ENCODE peak calls at places on chromosomes 12 and 14, in nine cellular contexts. One of them, this sample, is unnamed.

GRCh38 chr12:49503674-49504180 is 35.1 kb upstream of the KCNH3 start:
- DNase-seq in CD8-positive, alpha-beta memory T cell: no peak
- DNase-seq in right atrium auricular region: no peak
- DNase-seq in SK-N-SH: no peak
- DNase-seq in adipocyte: peak; percentile 17
- DNase-seq in tibial nerve: no peak
- DNase-seq in lower lobe of right lung: no peak
- DNase-seq in ovary: no peak
- DNase-seq in HCT116: peak; percentile 98
- DNase-seq in this sample: peak; percentile 80

GRCh38 chr14:73223049-73223448 is 14.3 kb upstream of the PAPLN start:
- DNase-seq in SK-N-SH: no peak
- DNase-seq in right atrium auricular region: no peak
- DNase-seq in adipocyte: peak; percentile 49
- DNase-seq in CD8-positive, alpha-beta memory T cell: no peak
- DNase-seq in HCT116: no peak
- DNase-seq in lower lobe of right lung: no peak
- DNase-seq in tibial nerve: peak; percentile 66
- DNase-seq in ovary: no peak
- DNase-seq in this sample: no peak

GRCh38 chr12:18998343-18999270 is 130.9 kb upstream of the PLEKHA5 start:
- DNase-seq in ovary: no peak
- DNase-seq in right atrium auricular region: no peak
- DNase-seq in CD8-positive, alpha-beta memory T cell: no peak
- DNase-seq in HCT116: no peak
- DNase-seq in SK-N-SH: peak; percentile 50
- DNase-seq in adipocyte: peak; percentile 43
- DNase-seq in lower lobe of right lung: no peak
- DNase-seq in tibial nerve: no peak
- DNase-seq in this sample: no peak

GRCh38 chr14:99609245-99610117 is 5.5 kb upstream of the CCDC85C start:
- DNase-seq in HCT116: no peak
- DNase-seq in right atrium auricular region: no peak
- DNase-seq in ovary: no peak
- DNase-seq in lower lobe of right lung: no peak
- DNase-seq in SK-N-SH: no peak
- DNase-seq in adipocyte: no peak
- DNase-seq in tibial nerve: no peak
- DNase-seq in CD8-positive, alpha-beta memory T cell: no peak
- DNase-seq in this sample: no peak

GRCh38 chr12:54988402-54989054 is 4.0 kb upstream of the TESPA1 start:
- DNase-seq in tibial nerve: peak; percentile 76
- DNase-seq in lower lobe of right lung: peak; percentile 61
- DNase-seq in CD8-positive, alpha-beta memory T cell: no peak
- DNase-seq in right atrium auricular region: peak; percentile 63
- DNase-seq in HCT116: no peak
- DNase-seq in adipocyte: peak; percentile 10
- DNase-seq in ovary: peak; percentile 82
- DNase-seq in SK-N-SH: no peak
- DNase-seq in this sample: no peak

GRCh38 chr12:6074394-6074793 is 50.1 kb downstream of the VWF start:
- DNase-seq in CD8-positive, alpha-beta memory T cell: no peak
- DNase-seq in adipocyte: no peak
- DNase-seq in HCT116: no peak
- DNase-seq in right atrium auricular region: no peak
- DNase-seq in ovary: no peak
- DNase-seq in lower lobe of right lung: no peak
- DNase-seq in SK-N-SH: no peak
- DNase-seq in tibial nerve: no peak
- DNase-seq in this sample: no peak

GRCh38 chr12:1803736-1804135 is 16.6 kb upstream of the LRTM2 start:
- DNase-seq in CD8-positive, alpha-beta memory T cell: peak; percentile 30
- DNase-seq in ovary: no peak
- DNase-seq in SK-N-SH: peak; percentile 14
- DNase-seq in right atrium auricular region: no peak
- DNase-seq in HCT116: no peak
- DNase-seq in tibial nerve: no peak
- DNase-seq in adipocyte: no peak
- DNase-seq in lower lobe of right lung: no peak
- DNase-seq in this sample: no peak

GRCh38 chr14:74670726-74671125 is 42.2 kb downstream of the AREL1 start:
- DNase-seq in tibial nerve: no peak
- DNase-seq in SK-N-SH: no peak
- DNase-seq in adipocyte: peak; percentile 60
- DNase-seq in lower lobe of right lung: no peak
- DNase-seq in CD8-positive, alpha-beta memory T cell: no peak
- DNase-seq in HCT116: no peak
- DNase-seq in ovary: no peak
- DNase-seq in right atrium auricular region: no peak
- DNase-seq in this sample: no peak

GRCh38 chr12:58914457-58914856 is 5.8 kb downstream of the LRIG3 start:
- DNase-seq in lower lobe of right lung: no peak
- DNase-seq in right atrium auricular region: no peak
- DNase-seq in tibial nerve: no peak
- DNase-seq in adipocyte: no peak
- DNase-seq in HCT116: no peak
- DNase-seq in CD8-positive, alpha-beta memory T cell: no peak
- DNase-seq in ovary: no peak
- DNase-seq in SK-N-SH: no peak
- DNase-seq in this sample: no peak

GRCh38 chr12:109612975-109613502 is 39.4 kb downstream of the MVK start:
- DNase-seq in SK-N-SH: no peak
- DNase-seq in adipocyte: no peak
- DNase-seq in ovary: no peak
- DNase-seq in lower lobe of right lung: no peak
- DNase-seq in right atrium auricular region: no peak
- DNase-seq in CD8-positive, alpha-beta memory T cell: no peak
- DNase-seq in tibial nerve: no peak
- DNase-seq in HCT116: no peak
- DNase-seq in this sample: no peak

GRCh38 chr12:109615556-109616229 is 42.1 kb downstream of the MVK start:
- DNase-seq in CD8-positive, alpha-beta memory T cell: no peak
- DNase-seq in adipocyte: no peak
- DNase-seq in tibial nerve: no peak
- DNase-seq in right atrium auricular region: no peak
- DNase-seq in SK-N-SH: no peak
- DNase-seq in ovary: no peak
- DNase-seq in HCT116: no peak
- DNase-seq in lower lobe of right lung: no peak
- DNase-seq in this sample: no peak

GRCh38 chr12:109611223-109611622 is 37.6 kb downstream of the MVK start:
- DNase-seq in CD8-positive, alpha-beta memory T cell: no peak
- DNase-seq in tibial nerve: no peak
- DNase-seq in SK-N-SH: peak; percentile 81
- DNase-seq in HCT116: no peak
- DNase-seq in ovary: no peak
- DNase-seq in lower lobe of right lung: no peak
- DNase-seq in right atrium auricular region: no peak
- DNase-seq in adipocyte: no peak
- DNase-seq in this sample: no peak

GRCh38 chr12:109612003-109612402 is 38.4 kb downstream of the MVK start:
- DNase-seq in right atrium auricular region: no peak
- DNase-seq in SK-N-SH: no peak
- DNase-seq in adipocyte: no peak
- DNase-seq in ovary: no peak
- DNase-seq in CD8-positive, alpha-beta memory T cell: no peak
- DNase-seq in tibial nerve: no peak
- DNase-seq in HCT116: no peak
- DNase-seq in lower lobe of right lung: no peak
- DNase-seq in this sample: no peak

GRCh38 chr12:109613611-109614455 is 40.2 kb downstream of the MVK start:
- DNase-seq in ovary: no peak
- DNase-seq in SK-N-SH: no peak
- DNase-seq in HCT116: no peak
- DNase-seq in tibial nerve: no peak
- DNase-seq in lower lobe of right lung: no peak
- DNase-seq in right atrium auricular region: no peak
- DNase-seq in adipocyte: no peak
- DNase-seq in CD8-positive, alpha-beta memory T cell: no peak
- DNase-seq in this sample: no peak
- H3K27me3 ChIP-seq in ovary: no peaks in the 10 kb centered on the region
- H3K27me3 ChIP-seq in SK-N-SH: peaks cover 11% of the 10 kb centered on the region
- H3K27me3 ChIP-seq in HCT116: peaks cover 21% of the 10 kb centered on the region
- H3K27me3 ChIP-seq in tibial nerve: peaks cover 52% of the 10 kb centered on the region
- H3K27me3 ChIP-seq in lower lobe of right lung: peaks cover 21% of the 10 kb centered on the region
- H3K27me3 ChIP-seq in right atrium auricular region: no peaks in the 10 kb centered on the region
- H3K27me3 ChIP-seq in adipocyte: peaks cover 89% of the 10 kb centered on the region
- H3K27me3 ChIP-seq in CD8-positive, alpha-beta memory T cell: no peaks in the 10 kb centered on the region
- H3K27me3 ChIP-seq in this sample: peaks cover 63% of the 10 kb centered on the region

GRCh38 chr14:64880382-64881121 is 845 bp upstream of the SPTB start:
- DNase-seq in SK-N-SH: peak; percentile 89
- DNase-seq in lower lobe of right lung: peak; percentile 56
- DNase-seq in ovary: peak; percentile 43
- DNase-seq in adipocyte: peak; percentile 44
- DNase-seq in right atrium auricular region: no peak
- DNase-seq in HCT116: peak; percentile 26
- DNase-seq in tibial nerve: no peak
- DNase-seq in CD8-positive, alpha-beta memory T cell: peak; percentile 57
- DNase-seq in this sample: no peak

GRCh38 chr14:64878775-64879634 is 702 bp downstream of the SPTB start:
- DNase-seq in ovary: no peak
- DNase-seq in right atrium auricular region: no peak
- DNase-seq in tibial nerve: no peak
- DNase-seq in SK-N-SH: peak; percentile 15
- DNase-seq in lower lobe of right lung: no peak
- DNase-seq in HCT116: no peak
- DNase-seq in CD8-positive, alpha-beta memory T cell: no peak
- DNase-seq in adipocyte: peak; percentile 9
- DNase-seq in this sample: no peak

GRCh38 chr14:64875350-64875749 is 4.4 kb downstream of the SPTB start:
- DNase-seq in ovary: no peak
- DNase-seq in lower lobe of right lung: no peak
- DNase-seq in CD8-positive, alpha-beta memory T cell: no peak
- DNase-seq in adipocyte: no peak
- DNase-seq in HCT116: no peak
- DNase-seq in right atrium auricular region: no peak
- DNase-seq in SK-N-SH: no peak
- DNase-seq in tibial nerve: no peak
- DNase-seq in this sample: no peak

GRCh38 chr14:64885555-64885954 is 5.8 kb upstream of the SPTB start:
- DNase-seq in adipocyte: no peak
- DNase-seq in right atrium auricular region: no peak
- DNase-seq in tibial nerve: no peak
- DNase-seq in HCT116: no peak
- DNase-seq in CD8-positive, alpha-beta memory T cell: no peak
- DNase-seq in ovary: no peak
- DNase-seq in lower lobe of right lung: no peak
- DNase-seq in SK-N-SH: no peak
- DNase-seq in this sample: no peak

GRCh38 chr14:64879635-64880381 is at the start of gene SPTB:
- DNase-seq in tibial nerve: no peak
- DNase-seq in right atrium auricular region: no peak
- DNase-seq in ovary: peak; percentile 30
- DNase-seq in adipocyte: peak; percentile 14
- DNase-seq in lower lobe of right lung: peak; percentile 46
- DNase-seq in SK-N-SH: peak; percentile 80
- DNase-seq in CD8-positive, alpha-beta memory T cell: peak; percentile 70
- DNase-seq in HCT116: no peak
- DNase-seq in this sample: no peak
- H3K27me3 ChIP-seq in tibial nerve: peaks cover 54% of the 10 kb centered on the region
- H3K27me3 ChIP-seq in right atrium auricular region: no peaks in the 10 kb centered on the region
- H3K27me3 ChIP-seq in ovary: no peaks in the 10 kb centered on the region
- H3K27me3 ChIP-seq in adipocyte: peaks cover 79% of the 10 kb centered on the region
- H3K27me3 ChIP-seq in lower lobe of right lung: peaks cover 47% of the 10 kb centered on the region
- H3K27me3 ChIP-seq in SK-N-SH: peaks cover 44% of the 10 kb centered on the region
- H3K27me3 ChIP-seq in CD8-positive, alpha-beta memory T cell: peaks cover 10% of the 10 kb centered on the region
- H3K27me3 ChIP-seq in HCT116: no peaks in the 10 kb centered on the region
- H3K27me3 ChIP-seq in this sample: peaks cover 39% of the 10 kb centered on the region

GRCh38 chr14:25908707-25909106 is 689.1 kb downstream of the NOVA1 start:
- DNase-seq in CD8-positive, alpha-beta memory T cell: no peak
- DNase-seq in adipocyte: no peak
- DNase-seq in HCT116: no peak
- DNase-seq in right atrium auricular region: no peak
- DNase-seq in lower lobe of right lung: no peak
- DNase-seq in SK-N-SH: no peak
- DNase-seq in ovary: no peak
- DNase-seq in tibial nerve: no peak
- DNase-seq in this sample: no peak

GRCh38 chr14:25909361-25909760 is 688.5 kb downstream of the NOVA1 start:
- DNase-seq in CD8-positive, alpha-beta memory T cell: no peak
- DNase-seq in tibial nerve: no peak
- DNase-seq in ovary: no peak
- DNase-seq in adipocyte: no peak
- DNase-seq in right atrium auricular region: no peak
- DNase-seq in SK-N-SH: no peak
- DNase-seq in HCT116: no peak
- DNase-seq in lower lobe of right lung: no peak
- DNase-seq in this sample: no peak

GRCh38 chr14:25911831-25912230 is 686.0 kb downstream of the NOVA1 start:
- DNase-seq in HCT116: no peak
- DNase-seq in lower lobe of right lung: no peak
- DNase-seq in CD8-positive, alpha-beta memory T cell: no peak
- DNase-seq in SK-N-SH: no peak
- DNase-seq in adipocyte: no peak
- DNase-seq in right atrium auricular region: no peak
- DNase-seq in ovary: no peak
- DNase-seq in tibial nerve: no peak
- DNase-seq in this sample: no peak
- H3K27me3 ChIP-seq in HCT116: no peaks in the 10 kb centered on the region
- H3K27me3 ChIP-seq in lower lobe of right lung: no peaks in the 10 kb centered on the region
- H3K27me3 ChIP-seq in CD8-positive, alpha-beta memory T cell: no peaks in the 10 kb centered on the region
- H3K27me3 ChIP-seq in SK-N-SH: peaks cover 4% of the 10 kb centered on the region
- H3K27me3 ChIP-seq in adipocyte: no peaks in the 10 kb centered on the region
- H3K27me3 ChIP-seq in right atrium auricular region: no peaks in the 10 kb centered on the region
- H3K27me3 ChIP-seq in ovary: no peaks in the 10 kb centered on the region
- H3K27me3 ChIP-seq in tibial nerve: no peaks in the 10 kb centered on the region
- H3K27me3 ChIP-seq in this sample: no peaks in the 10 kb centered on the region

DNA sequence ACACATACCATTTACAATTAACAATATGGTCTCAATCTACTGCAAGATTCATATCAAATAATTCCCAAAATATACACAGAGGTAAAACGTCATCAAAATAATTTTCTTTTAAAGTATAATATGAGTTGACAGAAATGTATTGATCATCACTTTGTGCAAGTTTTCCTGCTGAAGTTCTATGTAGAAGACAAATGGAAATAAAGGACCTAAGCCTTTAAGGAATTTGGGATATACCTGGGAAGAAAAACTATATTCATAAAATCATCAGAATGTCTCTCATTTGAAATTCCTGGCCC is 61.1 kb upstream of the DAAM1 start:
- DNase-seq in ovary: no peak
- DNase-seq in right atrium auricular region: no peak
- DNase-seq in SK-N-SH: no peak
- DNase-seq in HCT116: no peak
- DNase-seq in tibial nerve: no peak
- DNase-seq in adipocyte: no peak
- DNase-seq in lower lobe of right lung: no peak
- DNase-seq in CD8-positive, alpha-beta memory T cell: no peak
- DNase-seq in this sample: no peak
- H3K27me3 ChIP-seq in ovary: no peaks in the 10 kb centered on the region
- H3K27me3 ChIP-seq in right atrium auricular region: no peaks in the 10 kb centered on the region
- H3K27me3 ChIP-seq in SK-N-SH: no peaks in the 10 kb centered on the region
- H3K27me3 ChIP-seq in HCT116: no peaks in the 10 kb centered on the region
- H3K27me3 ChIP-seq in tibial nerve: no peaks in the 10 kb centered on the region
- H3K27me3 ChIP-seq in adipocyte: no peaks in the 10 kb centered on the region
- H3K27me3 ChIP-seq in lower lobe of right lung: no peaks in the 10 kb centered on the region
- H3K27me3 ChIP-seq in CD8-positive, alpha-beta memory T cell: no peaks in the 10 kb centered on the region
- H3K27me3 ChIP-seq in this sample: no peaks in the 10 kb centered on the region

This sample was measured in kidney epithelial cell.